ENCODE peak calls at places on chromosome 15, in ten cellular contexts. R is heart right ventricle; Y is CD4-positive, alpha-beta T cell; W is mesenchymal stem cell; L is aorta; T is right cardiac atrium; X is CD8-positive, alpha-beta T cell; Z is naive thymus-derived CD4-positive, alpha-beta T cell; H is body of pancreas; S is sigmoid colon. D is an unnamed sample.

GRCh38 chr15:70538278-70538677 is 225.1 kb downstream of the UACA start:
- DNase-seq in X (no peak), T (no peak), S (no peak), Z (no peak), R (no peak), Y (no peak), W (no peak), H (no peak), L (no peak), D (no peak)

GRCh38 chr15:52200831-52201365 is 9.7 kb upstream of the GNB5 start:
- DNase-seq in Z (no peak), R (no peak), H (no peak), T (no peak), S (no peak), L (no peak), W (no peak), Y (no peak), X (no peak), D (no peak)

GRCh38 chr15:96311639-96312038 is 18.9 kb upstream of the NR2F2 start:
- DNase-seq in R (no peak), X (no peak), T (no peak), W (no peak), H (no peak), L (no peak), S (no peak), Y (no peak), Z (no peak), D (no peak)

GRCh38 chr15:73994912-73995622 is 551 bp downstream of the PML start:
- DNase-seq in Y (no peak), R (no peak), X (peak; percentile 44), Z (no peak), H (no peak), L (peak; percentile 79), W (peak; percentile 22), T (no peak), S (peak; percentile 76), D (no peak)

GRCh38 chr15:60674704-60675405 is 195.9 kb upstream of the ICE2 start:
- DNase-seq in R (no peak), T (no peak), X (no peak), Y (no peak), H (no peak), W (peak; percentile 30), L (no peak), Z (no peak), S (no peak), D (no peak)

GRCh38 chr15:70046716-70047369 is 50.9 kb downstream of the TLE3 start:
- DNase-seq in R (no peak), T (no peak), X (no peak), Y (no peak), W (no peak), L (peak; percentile 21), H (no peak), Z (no peak), S (peak; percentile 47), D (no peak)

GRCh38 chr15:40286794-40287193 is 3.9 kb upstream of the ANKRD63 start:
- DNase-seq in S (no peak), X (no peak), H (no peak), L (no peak), Y (no peak), W (no peak), Z (no peak), T (no peak), R (no peak), D (no peak)

GRCh38 chr15:93584021-93584420 is 495.0 kb upstream of the RGMA start:
- DNase-seq in Z (no peak), L (no peak), Y (no peak), X (no peak), S (no peak), T (no peak), H (no peak), R (peak; percentile 9), W (no peak), D (no peak)

GRCh38 chr15:40217166-40217785 is 21.6 kb upstream of the PAK6 start:
- DNase-seq in Y (no peak), W (peak; percentile 80), L (no peak), Z (no peak), T (no peak), H (peak; percentile 86), R (peak; percentile 67), S (no peak), X (peak; percentile 36), D (no peak)

GRCh38 chr15:70569139-70569717 is 194.1 kb downstream of the UACA start:
- DNase-seq in W (peak; percentile 62), Z (no peak), R (peak; percentile 42), X (no peak), H (peak; percentile 43), Y (no peak), L (no peak), T (no peak), S (no peak), D (peak; percentile 13)

GRCh38 chr15:100601628-100602063 is 338 bp downstream of the LINS1 start:
- DNase-seq in X (no peak), L (no peak), T (no peak), S (no peak), Z (no peak), W (no peak), Y (no peak), R (no peak), H (no peak), D (no peak)

GRCh38 chr15:70014311-70014707 is 83.4 kb downstream of the TLE3 start:
- DNase-seq in Z (no peak), H (no peak), W (no peak), X (no peak), Y (no peak), T (no peak), L (no peak), S (no peak), R (no peak), D (no peak)

GRCh38 chr15:75369897-75370581 is 1.6 kb upstream of the MAN2C1 start:
- DNase-seq in Z (no peak), H (no peak), Y (no peak), T (no peak), R (no peak), L (no peak), W (no peak), S (no peak), X (no peak), D (no peak)
- H3K27ac ChIP-seq in Z (peak overlapping the region; percentile 44), H (peak overlapping the region; percentile 97), Y (no peak overlapping the region), T (no peak overlapping the region), R (peak overlapping the region; percentile 16), L (no peak overlapping the region), W (no peak overlapping the region), S (no peak overlapping the region), X (no peak overlapping the region), D (no peak overlapping the region)

GRCh38 chr15:98900382-98900781 is 107.2 kb downstream of the PGPEP1L start:
- DNase-seq in Z (no peak), L (no peak), W (peak; percentile 71), S (no peak), R (no peak), Y (no peak), X (no peak), T (no peak), H (no peak), D (no peak)
- H3K27ac ChIP-seq in Z (no peak overlapping the region), L (no peak overlapping the region), W (peak overlapping the region; percentile 82), S (peak overlapping the region; percentile 32), R (peak overlapping the region; percentile 74), Y (no peak overlapping the region), X (no peak overlapping the region), T (no peak overlapping the region), H (no peak overlapping the region), D (no peak overlapping the region)

DNA sequence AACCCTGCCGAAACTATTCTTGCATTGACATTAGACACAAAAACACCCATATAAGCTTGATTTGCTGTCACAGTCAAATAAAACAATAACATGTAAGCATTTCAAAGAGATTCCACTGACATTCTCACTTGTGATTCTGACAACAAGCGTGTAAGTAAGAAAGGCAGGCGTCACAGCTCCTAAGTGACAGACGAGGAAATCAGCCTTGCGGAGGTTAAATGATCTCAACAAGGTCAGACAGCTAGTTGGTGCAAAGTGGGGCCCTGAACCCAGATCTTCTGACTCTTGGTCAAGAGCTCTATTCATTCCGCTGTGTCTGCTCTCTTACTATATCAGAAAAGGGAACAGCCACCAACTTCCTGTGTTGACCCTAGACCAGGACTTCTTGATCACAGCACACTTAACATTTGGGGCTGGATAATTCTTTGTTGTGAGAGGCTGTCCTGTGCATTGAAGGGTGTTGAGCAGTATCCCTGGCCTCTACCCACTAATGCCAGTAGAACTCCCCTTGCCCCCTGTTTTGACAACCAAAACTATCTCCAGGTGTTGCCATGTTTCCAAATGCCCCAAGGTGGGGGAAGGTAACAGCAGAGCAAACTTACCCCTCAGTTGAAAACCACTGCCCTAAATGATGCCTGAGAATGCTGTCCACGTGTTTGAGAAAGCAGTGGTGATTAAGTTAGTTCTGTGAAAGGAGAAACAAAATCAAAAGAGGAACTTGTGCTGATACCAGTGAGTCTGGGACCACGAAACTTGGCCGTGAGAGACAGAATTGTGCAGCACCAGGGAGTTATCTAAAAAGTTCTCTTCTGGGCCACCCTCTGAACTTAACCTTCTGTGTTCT is 86.1 kb downstream of the LIPC start:
- DNase-seq in T (no peak), X (peak; percentile 28), S (no peak), H (peak; percentile 33), R (no peak), W (no peak), Z (no peak), L (no peak), Y (no peak), D (no peak)
- H3K27ac ChIP-seq in T (no peak overlapping the region), X (peak overlapping the region; percentile 29), S (no peak overlapping the region), H (no peak overlapping the region), R (peak overlapping the region; percentile 81), W (no peak overlapping the region), Z (peak overlapping the region; percentile 60), L (no peak overlapping the region), Y (peak overlapping the region; percentile 48), D (no peak overlapping the region)

DNA sequence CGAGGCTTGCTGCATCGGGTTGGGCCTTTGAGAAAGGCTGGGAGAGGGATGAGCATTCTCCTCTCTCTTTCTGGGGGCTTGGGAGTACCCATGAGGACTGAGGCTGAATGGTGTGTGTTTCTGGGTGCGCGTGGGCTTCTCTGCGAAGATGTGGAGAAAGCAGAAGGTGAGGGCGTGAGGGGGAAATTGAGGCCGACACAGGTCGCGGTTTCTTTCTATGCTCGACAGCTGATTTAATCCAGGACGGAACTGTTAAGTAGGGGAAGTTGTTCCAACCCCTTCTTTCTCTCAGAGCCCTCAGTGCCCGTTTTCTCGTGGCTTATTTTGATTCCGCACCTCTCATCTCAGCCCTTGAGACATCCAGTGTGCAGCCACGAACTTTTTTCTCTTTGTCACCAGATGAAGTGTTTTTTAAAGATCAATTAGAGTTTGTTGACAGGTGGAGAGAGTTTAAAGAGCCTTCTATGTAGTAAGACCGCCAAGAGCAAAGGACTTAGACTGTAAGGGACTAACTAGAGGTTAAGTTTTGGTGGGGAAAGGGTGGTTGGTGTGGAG is 711 bp downstream of the STARD9 start:
- DNase-seq in X (no peak), W (no peak), H (no peak), Y (no peak), L (no peak), R (no peak), S (no peak), Z (no peak), T (no peak), D (no peak)
- H3K27ac ChIP-seq in X (peak overlapping the region; percentile 38), W (no peak overlapping the region), H (peak overlapping the region; percentile 36), Y (no peak overlapping the region), L (peak overlapping the region; percentile 77), R (peak overlapping the region; percentile 83), S (peak overlapping the region; percentile 95), Z (peak overlapping the region; percentile 53), T (peak overlapping the region; percentile 85), D (peak overlapping the region; percentile 83)

D was measured in substantia nigra.